ENCODE peak calls at places on chromosomes 1 and 21, in four cellular contexts. E is GM20000, L is spleen, A is WTC11. O is an unnamed sample.

GRCh38 chr1:12518956-12519707 is 98.9 kb downstream of the DHRS3 start:
- DNase-seq in A (no peak), E (no peak), L (no peak), O (no peak)

GRCh38 chr1:38222906-38223305 is 176.3 kb upstream of the POU3F1 start:
- DNase-seq in L (no peak), E (no peak), A (no peak), O (no peak)

GRCh38 chr21:20661745-20662470 is 336.3 kb upstream of the NCAM2 start:
- DNase-seq in A (no peak), L (no peak), E (no peak), O (no peak)

GRCh38 chr1:55204997-55205396 is 10.2 kb downstream of the USP24 start:
- DNase-seq in E (peak), L (no peak), A (no peak), O (no peak)

GRCh38 chr1:210233495-210234253 is 1.1 kb downstream of the SERTAD4 start:
- DNase-seq in E (no peak), L (no peak), A (peak), O (no peak)

GRCh38 chr1:32263744-32264143 is 12.7 kb downstream of the LCK start:
- DNase-seq in A (no peak), L (no peak), E (peak), O (no peak)

GRCh38 chr1:214002060-214002459 is 14.3 kb downstream of the PROX1 start:
- DNase-seq in A (no peak), L (no peak), E (no peak), O (no peak)

GRCh38 chr21:28489197-28489596 is 503.5 kb downstream of the LTN1 start:
- DNase-seq in L (no peak), E (no peak), A (no peak), O (no peak)

GRCh38 chr1:157403203-157403602 is 149.1 kb downstream of the FCRL5 start:
- DNase-seq in A (peak), E (peak), L (no peak), O (no peak)

GRCh38 chr21:32572574-32573420 is 12.5 kb downstream of the TCP10L start:
- DNase-seq in L (no peak), A (no peak), E (no peak), O (no peak)

GRCh38 chr1:208557046-208557445 is 312.9 kb upstream of the PLXNA2 start:
- DNase-seq in A (no peak), E (no peak), L (no peak), O (no peak)

GRCh38 chr1:228404107-228404720 is 2.4 kb downstream of the TRIM11 start:
- DNase-seq in A (no peak), E (no peak), L (peak), O (no peak)

GRCh38 chr21:42193131-42193671 is 25.7 kb upstream of the ABCG1 start:
- DNase-seq in E (no peak), A (no peak), L (no peak), O (no peak)

GRCh38 chr1:93016171-93016570 is 54.9 kb upstream of the DIPK1A start:
- DNase-seq in L (no peak), E (no peak), A (no peak), O (no peak)

GRCh38 chr21:45253180-45253579 is 34.5 kb downstream of the POFUT2 start:
- DNase-seq in E (no peak), L (peak), A (no peak), O (no peak)

GRCh38 chr21:14251336-14251735 is 35.4 kb downstream of the RBM11 start:
- DNase-seq in A (no peak), E (no peak), L (no peak), O (no peak)

GRCh38 chr1:19342077-19342775 is 30.1 kb downstream of the SLC66A1 start:
- DNase-seq in A (no peak), L (no peak), E (no peak), O (no peak)

GRCh38 chr21:46181436-46181835 is 2.8 kb downstream of the SPATC1L start:
- DNase-seq in E (no peak), L (peak), A (no peak), O (no peak)

GRCh38 chr1:119787776-119788175 is 19.1 kb upstream of the HMGCS2 start:
- DNase-seq in A (no peak), L (no peak), E (no peak), O (no peak)

GRCh38 chr1:53625766-53626520 is 113.0 kb downstream of the GLIS1 start:
- DNase-seq in E (no peak), L (peak), A (no peak), O (peak)

GRCh38 chr1:228937851-228938247 is 202.6 kb downstream of the RHOU start:
- DNase-seq in E (no peak), A (no peak), L (no peak), O (no peak)

GRCh38 chr1:59332983-59333382 is 36.1 kb downstream of the FGGY start:
- DNase-seq in L (no peak), E (no peak), A (no peak), O (no peak)

GRCh38 chr1:56508523-56508983 is 70.8 kb downstream of the PLPP3 start:
- DNase-seq in A (no peak), E (no peak), L (no peak), O (no peak)

GRCh38 chr1:30778156-30778978 is 20.8 kb upstream of the LAPTM5 start:
- DNase-seq in L (peak), A (no peak), E (no peak), O (no peak)

GRCh38 chr21:23694396-23694795 is 1912.9 kb downstream of the MRPL39 start:
- DNase-seq in L (no peak), A (no peak), E (no peak), O (no peak)

GRCh38 chr1:184160236-184160635 is 108.7 kb downstream of the TSEN15 start:
- DNase-seq in L (no peak), A (no peak), E (no peak), O (no peak)

DNA sequence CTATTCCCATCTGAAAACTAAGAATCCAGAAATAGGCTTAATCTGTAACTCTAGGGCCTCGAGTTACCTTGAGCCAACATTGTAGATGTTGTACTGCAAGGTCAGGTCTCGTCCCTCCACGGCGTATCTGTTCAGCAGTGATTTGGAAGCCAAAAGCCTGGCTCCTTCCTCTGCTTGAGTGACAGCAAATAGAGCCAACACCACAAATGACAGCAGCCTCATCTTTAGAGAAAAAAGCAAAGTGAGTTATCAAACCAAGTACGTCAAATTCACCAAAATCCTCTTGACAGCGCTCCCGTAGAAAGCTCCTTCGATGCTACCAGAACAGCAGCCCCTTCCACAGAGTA is 832 bp downstream of the SSR2 start:
- DNase-seq in A (no peak), L (no peak), E (no peak), O (no peak)
- TF ChIP-seq CTCF in A (no peak), L (no peak), E (no peak), O (no peak)

GRCh38 chr1:27686223-27686990 is 14.4 kb upstream of the IFI6 start:
- DNase-seq in A (peak), L (no peak), E (no peak), O (no peak)
- TF ChIP-seq CTCF in A (no peak), L (no peak), E (no peak), O (no peak)

GRCh38 chr1:234108921-234109320 is 204.4 kb downstream of the SLC35F3 start:
- DNase-seq in A (no peak), L (no peak), E (no peak), O (no peak)

GRCh38 chr1:234114648-234115307 is 210.3 kb downstream of the SLC35F3 start:
- DNase-seq in L (no peak), E (peak), A (peak), O (no peak)

GRCh38 chr1:234109840-234110239 is 205.4 kb downstream of the SLC35F3 start:
- DNase-seq in A (no peak), L (no peak), E (no peak), O (no peak)

GRCh38 chr1:234107416-234108021 is 203.0 kb downstream of the SLC35F3 start:
- DNase-seq in A (no peak), E (no peak), L (no peak), O (no peak)

GRCh38 chr1:234111458-234112142 is 207.1 kb downstream of the SLC35F3 start:
- DNase-seq in E (no peak), A (peak), L (no peak), O (no peak)
- TF ChIP-seq CTCF in E (no peak), A (no peak), L (no peak), O (peak)

GRCh38 chr1:35345439-35345981 is 77.0 kb downstream of the ZMYM4 start:
- DNase-seq in A (peak), L (no peak), E (no peak), O (no peak)
- TF ChIP-seq CTCF in A (no peak), L (no peak), E (no peak), O (peak)

GRCh38 chr1:64864018-64864945 is 102.1 kb downstream of the JAK1 start:
- DNase-seq in E (peak), L (peak), A (no peak), O (no peak)

GRCh38 chr1:64856564-64856963 is 109.8 kb downstream of the JAK1 start:
- DNase-seq in L (no peak), E (no peak), A (no peak), O (no peak)

GRCh38 chr1:64857347-64857746 is 109.0 kb downstream of the JAK1 start:
- DNase-seq in A (no peak), E (no peak), L (no peak), O (no peak)

GRCh38 chr1:64865105-64865757 is 101.1 kb downstream of the JAK1 start:
- DNase-seq in L (no peak), A (no peak), E (no peak), O (no peak)

DNA sequence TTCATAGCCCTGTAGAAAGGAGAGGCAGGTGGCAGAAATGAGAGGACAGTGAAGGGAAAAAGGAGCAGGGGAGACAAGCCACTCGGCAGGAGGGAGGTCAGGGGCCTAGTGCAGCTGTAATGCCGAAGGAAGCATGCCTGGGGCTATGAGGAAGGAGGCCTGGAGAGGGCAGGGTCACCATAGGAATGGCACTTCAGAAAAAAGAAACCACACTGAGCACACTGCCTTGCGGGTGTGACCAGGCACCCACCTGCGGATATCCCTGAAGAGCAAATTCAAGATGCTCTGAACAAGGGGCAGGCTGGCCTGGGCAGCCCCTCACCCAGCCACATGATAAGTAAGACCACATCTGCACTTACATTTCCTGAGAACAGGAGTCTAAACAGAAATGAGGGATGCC is 104.7 kb downstream of the JAK1 start:
- DNase-seq in E (no peak), L (no peak), A (peak), O (no peak)
- TF ChIP-seq CTCF in E (no peak), L (peak), A (no peak), O (peak)

GRCh38 chr1:248152056-248152827 is 7.3 kb downstream of the OR2M5 start:
- DNase-seq in E (no peak), L (peak), A (no peak), O (no peak)
- TF ChIP-seq CTCF in E (no peak), L (no peak), A (no peak), O (no peak)

GRCh38 chr21:17988038-17988437 is 168.9 kb upstream of the C21orf91 start:
- DNase-seq in E (no peak), L (no peak), A (no peak), O (no peak)
- TF ChIP-seq CTCF in E (no peak), L (no peak), A (no peak), O (no peak)

DNA sequence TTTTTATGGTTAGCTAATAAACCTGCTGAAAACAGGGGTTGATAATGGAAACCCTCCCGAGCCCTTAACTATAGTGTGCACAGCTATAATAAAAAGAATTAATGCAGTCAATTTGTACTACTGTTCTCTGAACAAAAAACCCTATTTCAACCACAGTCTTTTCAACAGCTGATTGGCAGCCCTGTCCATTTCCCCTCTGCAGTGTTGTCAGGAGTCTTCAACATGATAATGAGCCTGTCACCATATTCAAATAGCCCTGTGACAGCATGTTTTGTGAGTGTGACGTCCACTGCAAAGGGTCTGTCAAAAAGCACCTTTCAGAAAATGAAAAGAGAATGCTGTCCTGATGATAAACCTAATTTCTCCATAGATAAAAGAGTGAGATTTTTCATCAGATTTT is 92.7 kb downstream of the ESRRG start:
- DNase-seq in E (no peak), L (no peak), A (no peak), O (no peak)
- TF ChIP-seq CTCF in E (no peak), L (no peak), A (no peak), O (no peak)

GRCh38 chr1:104874044-104874443 is 1124.3 kb downstream of the AMY1C start:
- DNase-seq in A (no peak), E (no peak), L (no peak), O (no peak)

DNA sequence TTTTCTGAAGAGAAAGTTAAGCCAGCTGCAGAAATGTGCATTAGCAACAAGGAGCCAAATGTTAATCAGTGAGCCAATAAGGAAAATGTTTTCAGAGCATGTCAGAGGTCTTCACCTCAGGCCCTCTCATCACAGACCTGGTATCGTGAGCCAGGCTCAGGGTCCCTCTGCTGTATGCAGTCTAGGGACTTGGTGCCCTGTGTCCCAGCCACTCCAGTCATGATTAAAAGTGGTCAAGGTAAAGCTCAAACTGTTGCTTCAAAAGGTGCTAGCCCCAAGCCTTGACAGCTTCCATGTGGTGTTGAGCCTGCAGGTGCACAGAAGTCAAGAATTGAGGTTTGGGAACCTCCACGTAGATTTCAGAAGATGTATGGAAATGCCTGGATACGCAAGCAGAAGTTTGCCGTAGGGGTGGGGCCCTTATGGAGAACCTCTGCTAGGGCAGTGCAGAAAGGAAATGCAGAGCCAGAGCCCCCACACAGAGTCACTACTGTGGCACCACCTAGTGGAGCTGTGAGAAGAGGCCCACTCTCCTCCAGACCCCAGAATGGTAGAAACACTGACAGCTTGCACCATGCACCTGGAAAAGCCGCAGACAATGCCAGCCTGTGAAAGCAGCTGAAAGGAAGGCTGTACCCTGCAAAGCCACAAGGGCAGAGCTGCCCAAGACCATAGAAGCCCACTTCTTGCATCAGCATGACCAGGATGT is 1128.7 kb downstream of the AMY1C start:
- DNase-seq in A (peak), L (peak), E (no peak), O (no peak)
- TF ChIP-seq CTCF in A (no peak), L (no peak), E (peak), O (peak)

GRCh38 chr1:22143065-22143514 is at the start of gene WNT4:
- DNase-seq in A (peak), L (no peak), E (peak), O (no peak)
- TF ChIP-seq CTCF in A (peak), L (no peak), E (peak), O (peak)

O was measured in type B pancreatic cell.